ENCODE peak calls at places on chromosomes 1 and 21, in five cellular contexts. F is ovary, V is suprapubic skin, D is IMR-90, X is kidney. Y is an unnamed sample. For H3K4me1, the result is how much of the 10 kb centered on the place peaks cover.

GRCh38 chr1:67937651-67938050 is 104.4 kb upstream of the GNG12 start:
- DNase-seq in X (no peak), D (peak), F (peak), V (no peak), Y (no peak)

GRCh38 chr1:53498555-53499142 is 39.5 kb downstream of the DMRTB1 start:
- DNase-seq in D (peak), F (no peak), V (peak), X (peak), Y (no peak)

GRCh38 chr1:209616366-209617046 is 33.0 kb downstream of the CAMK1G start:
- DNase-seq in X (no peak), V (no peak), D (no peak), F (no peak), Y (no peak)

GRCh38 chr1:233379869-233380438 is 52.4 kb downstream of the MAP3K21 start:
- DNase-seq in F (no peak), D (no peak), X (no peak), V (no peak), Y (no peak)

GRCh38 chr1:23960291-23960718 is 677 bp downstream of the PNRC2 start:
- DNase-seq in V (no peak), F (no peak), X (no peak), D (peak), Y (no peak)

GRCh38 chr1:201938440-201939005 is 7.8 kb downstream of the LMOD1 start:
- DNase-seq in V (no peak), D (no peak), F (no peak), X (no peak), Y (no peak)

GRCh38 chr1:17892225-17892624 is 137.1 kb downstream of the ACTL8 start:
- DNase-seq in V (no peak), F (no peak), D (no peak), X (no peak), Y (no peak)

GRCh38 chr1:40820251-40820797 is 36.7 kb downstream of the KCNQ4 start:
- DNase-seq in X (no peak), V (no peak), F (no peak), D (no peak), Y (no peak)

GRCh38 chr1:50979964-50980363 is 9.9 kb downstream of the CDKN2C start:
- DNase-seq in D (no peak), X (no peak), V (no peak), F (no peak), Y (no peak)

GRCh38 chr1:211378844-211379243 is 52.2 kb downstream of the TRAF5 start:
- DNase-seq in X (no peak), D (peak), F (no peak), V (no peak), Y (no peak)

GRCh38 chr1:101284021-101284420 is 47.2 kb downstream of the S1PR1 start:
- DNase-seq in X (no peak), V (no peak), D (no peak), F (no peak), Y (no peak)

GRCh38 chr1:210739627-210740026 is 394.3 kb downstream of the KCNH1 start:
- DNase-seq in X (no peak), F (no peak), V (no peak), D (peak), Y (no peak)

GRCh38 chr1:24923485-24924113 is 6.5 kb downstream of the RUNX3 start:
- DNase-seq in F (no peak), V (no peak), D (no peak), X (no peak), Y (no peak)

GRCh38 chr1:49229555-49229954 is 452.9 kb upstream of the BEND5 start:
- DNase-seq in D (no peak), F (no peak), X (peak), V (no peak), Y (no peak)

GRCh38 chr1:233304489-233305102 is 9.1 kb upstream of the PCNX2 start:
- DNase-seq in X (no peak), D (peak), F (no peak), V (no peak), Y (no peak)

GRCh38 chr1:96183928-96184327 is 537.7 kb upstream of the PTBP2 start:
- DNase-seq in F (no peak), D (no peak), V (no peak), X (no peak), Y (no peak)

GRCh38 chr1:8197493-8198282 is 120.2 kb upstream of the SLC45A1 start:
- DNase-seq in V (no peak), X (peak), D (peak), F (peak), Y (peak)

GRCh38 chr1:156594124-156594678 is 2.6 kb downstream of the NAXE start:
- DNase-seq in X (no peak), F (no peak), V (no peak), D (no peak), Y (no peak)

GRCh38 chr1:31761883-31762282 is 2.3 kb downstream of the ADGRB2 start:
- DNase-seq in V (no peak), X (no peak), D (peak), F (no peak), Y (no peak)

GRCh38 chr1:114034561-114035303 is 55.5 kb downstream of the OLFML3 start:
- DNase-seq in X (no peak), F (no peak), D (no peak), V (no peak), Y (no peak)

GRCh38 chr1:114033961-114034360 is 54.7 kb downstream of the OLFML3 start:
- DNase-seq in V (no peak), F (no peak), X (no peak), D (no peak), Y (no peak)

GRCh38 chr1:114032271-114033218 is 53.3 kb downstream of the OLFML3 start:
- DNase-seq in D (peak), F (no peak), V (no peak), X (no peak), Y (no peak)

GRCh38 chr1:114035304-114035700 is 56.0 kb downstream of the OLFML3 start:
- DNase-seq in D (no peak), V (no peak), F (no peak), X (no peak), Y (no peak)

DNA sequence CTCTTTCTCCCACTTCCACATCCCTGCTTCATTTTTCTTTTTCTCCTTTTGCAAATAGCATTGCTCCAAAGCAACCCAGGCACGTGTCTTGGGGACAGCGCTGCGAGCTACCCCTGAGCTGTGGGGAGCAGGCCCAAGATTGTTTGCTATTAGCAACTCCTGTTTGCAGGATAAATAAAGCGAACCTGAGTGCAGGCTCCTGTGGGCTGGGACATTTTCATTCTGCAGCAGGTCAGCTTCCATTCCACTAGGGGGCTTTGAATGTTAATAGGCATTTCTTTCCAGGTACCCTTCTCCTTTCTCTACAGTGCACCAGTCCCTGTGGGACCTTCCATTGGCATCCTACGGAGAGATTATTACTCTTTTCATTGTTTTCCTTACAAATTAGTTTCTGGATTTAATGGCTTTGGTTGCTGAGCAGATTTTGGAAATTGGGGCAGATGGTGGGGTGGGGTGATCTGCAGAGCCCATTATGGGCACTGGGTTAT is 54.0 kb downstream of the OLFML3 start:
- DNase-seq in D (no peak), V (no peak), F (no peak), X (no peak), Y (no peak)
- TF ChIP-seq CTCF in D (peak), V (no peak), F (no peak), X (no peak), Y (peak)

GRCh38 chr21:42423197-42423675 is 19.5 kb downstream of the UBASH3A start:
- DNase-seq in V (no peak), F (no peak), X (peak), D (no peak), Y (peak)
- H3K4me1 ChIP-seq in V (under half), F (under half), X (under half), D (under half), Y (under half)

GRCh38 chr1:221777434-221778072 is 35.7 kb upstream of the DUSP10 start:
- DNase-seq in V (no peak), F (no peak), X (no peak), D (no peak), Y (no peak)

GRCh38 chr1:221778125-221778524 is 36.2 kb upstream of the DUSP10 start:
- DNase-seq in V (no peak), X (no peak), F (no peak), D (no peak), Y (no peak)

GRCh38 chr1:221780175-221780574 is 38.3 kb upstream of the DUSP10 start:
- DNase-seq in F (no peak), D (no peak), V (no peak), X (no peak), Y (no peak)

GRCh38 chr1:221779771-221780170 is 37.9 kb upstream of the DUSP10 start:
- DNase-seq in X (no peak), D (no peak), V (no peak), F (no peak), Y (no peak)

DNA sequence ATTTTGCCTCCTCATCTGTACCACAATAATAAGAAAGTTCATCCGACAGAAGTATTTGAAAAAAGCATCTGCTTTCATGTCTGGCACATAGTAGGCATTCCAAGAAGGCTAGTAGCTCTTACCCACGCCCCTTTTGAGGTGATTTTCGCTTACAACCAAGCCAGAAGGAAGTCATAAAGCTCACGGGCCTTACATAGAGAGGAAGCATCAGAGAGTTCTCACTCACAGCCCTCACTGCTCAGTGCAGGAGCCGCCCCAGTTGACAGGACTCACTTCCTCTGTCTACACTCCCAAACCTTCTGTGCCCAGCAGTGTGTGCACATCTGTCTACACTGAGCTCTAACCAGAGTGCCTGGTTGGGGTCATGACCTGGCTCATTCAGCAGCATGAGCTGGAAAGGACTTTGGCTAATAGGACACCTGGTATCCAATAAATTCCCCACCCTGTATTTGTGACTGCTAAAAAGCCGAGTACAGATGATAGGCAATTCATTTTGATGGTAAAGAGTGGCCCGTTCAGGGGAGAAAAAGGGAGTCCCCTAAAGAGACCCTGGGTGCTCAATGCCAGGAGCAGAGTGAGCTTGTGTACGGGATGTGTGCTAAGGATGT is 36.8 kb upstream of the DUSP10 start:
- DNase-seq in V (no peak), F (no peak), D (no peak), X (no peak), Y (peak)
- H3K4me3 ChIP-seq in V (no peak), F (no peak), D (no peak), X (no peak), Y (no peak)

DNA sequence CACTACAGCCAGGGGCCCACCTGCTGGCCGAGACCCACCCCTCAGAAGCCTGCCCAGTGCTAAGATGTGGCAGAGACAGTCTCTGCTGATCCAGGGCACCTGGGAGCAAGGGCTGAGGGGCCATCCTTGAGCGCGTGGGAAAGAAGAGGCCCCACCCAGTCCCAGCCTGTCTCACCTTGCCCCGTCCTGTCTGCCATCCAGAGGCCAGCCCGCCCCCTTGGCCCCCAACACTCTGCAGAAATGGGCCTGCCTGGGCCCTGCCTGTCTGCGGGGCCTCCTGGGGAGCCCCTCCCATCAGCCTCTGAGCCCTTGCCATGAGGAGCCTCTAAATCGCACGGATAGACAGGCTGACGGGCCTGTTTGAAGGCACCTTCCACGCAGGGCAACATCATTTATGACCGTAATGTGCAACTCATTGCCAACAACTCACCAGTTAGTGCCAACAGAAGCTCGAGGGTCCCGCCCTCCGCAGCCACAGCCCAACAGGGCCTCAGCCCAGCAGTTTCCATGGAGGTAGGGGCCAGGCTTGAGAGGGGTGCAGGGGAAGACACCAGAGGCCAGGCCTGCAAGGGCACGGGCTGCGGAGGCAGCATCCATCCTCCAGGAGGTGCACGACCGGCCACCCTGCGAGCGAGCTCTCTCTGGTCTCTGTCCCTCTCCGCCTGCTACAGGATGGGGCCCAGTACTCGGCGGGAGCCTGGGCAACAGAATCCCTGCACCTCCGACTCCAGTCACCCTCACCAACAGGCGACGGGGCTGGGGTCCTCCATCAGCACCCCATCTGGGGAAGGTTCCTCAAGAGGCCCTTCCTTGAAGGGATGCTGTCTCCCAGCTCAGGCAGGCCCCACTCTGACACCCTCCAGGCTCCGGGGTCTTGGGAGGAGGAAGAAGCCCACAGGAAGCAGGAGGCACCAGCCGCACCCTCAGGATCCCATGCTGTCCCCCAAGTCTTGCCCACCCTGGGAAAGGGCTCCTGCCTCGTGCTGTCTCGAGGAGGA is 78.0 kb downstream of the MEGF6 start:
- DNase-seq in X (no peak), F (no peak), V (no peak), D (no peak), Y (no peak)
- TF ChIP-seq CTCF in X (no peak), F (no peak), V (no peak), D (peak), Y (no peak)

GRCh38 chr21:42068592-42068991 is 2.5 kb upstream of the UMODL1 start:
- DNase-seq in X (peak), V (no peak), F (no peak), D (no peak), Y (no peak)
- H3K4me1 ChIP-seq in X (under half), V (under half), F (under half), D (under half), Y (under half)

GRCh38 chr1:181084606-181084969 is 3.9 kb upstream of the IER5 start:
- DNase-seq in V (no peak), X (no peak), F (no peak), D (no peak), Y (no peak)
- H3K4me3 ChIP-seq in V (no peak), X (no peak), F (no peak), D (no peak), Y (no peak)

DNA sequence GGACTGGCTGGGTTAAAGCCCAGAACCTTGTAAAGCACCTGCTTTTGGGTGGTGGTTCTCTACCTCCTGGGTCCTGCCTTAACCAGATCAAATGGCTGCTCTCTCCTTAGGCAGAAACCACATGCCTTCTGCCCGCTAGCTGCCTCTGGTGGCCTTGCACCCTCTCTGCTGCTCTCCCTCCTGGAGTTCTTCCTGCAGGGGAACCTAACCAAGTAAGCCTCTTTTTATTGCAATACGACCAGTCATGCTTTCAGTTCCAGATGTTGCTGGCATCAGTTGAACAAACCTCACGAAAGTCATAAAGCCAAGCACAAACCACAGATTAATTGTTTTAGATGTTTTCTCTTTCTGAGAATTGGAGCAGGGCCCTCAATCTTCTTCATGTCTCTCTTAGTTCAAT is 118.9 kb downstream of the GDAP2 start:
- DNase-seq in D (no peak), F (no peak), V (no peak), X (no peak), Y (no peak)
- TF ChIP-seq CTCF in D (no peak), F (no peak), V (no peak), X (no peak), Y (no peak)

GRCh38 chr1:152876827-152877226 is 1.3 kb upstream of the SMCP start:
- DNase-seq in F (no peak), D (no peak), X (no peak), V (no peak), Y (no peak)
- H3K4me1 ChIP-seq in F (under half), D (under half), X (under half), V (under half), Y (under half)

GRCh38 chr1:59081795-59082194 is 215.1 kb upstream of the FGGY start:
- DNase-seq in X (no peak), F (no peak), V (no peak), D (no peak), Y (no peak)

GRCh38 chr1:59079434-59080135 is 217.3 kb upstream of the FGGY start:
- DNase-seq in X (no peak), V (no peak), D (peak), F (no peak), Y (no peak)

GRCh38 chr1:59083946-59084865 is 212.7 kb upstream of the FGGY start:
- DNase-seq in F (no peak), X (peak), V (no peak), D (peak), Y (no peak)

GRCh38 chr1:59078866-59079265 is 218.0 kb upstream of the FGGY start:
- DNase-seq in D (no peak), V (no peak), F (no peak), X (no peak), Y (no peak)

GRCh38 chr1:59081181-59081580 is 215.7 kb upstream of the FGGY start:
- DNase-seq in D (no peak), F (no peak), V (no peak), X (no peak), Y (no peak)
- H3K4me3 ChIP-seq in D (no peak), F (no peak), V (no peak), X (no peak), Y (no peak)